ENCODE peak calls at places on chromosomes 5 and 9, in ten cellular contexts. C, P, D, I, H, L, J, S, A and G are unnamed samples.
A peak's percentile ranks its signal among the peaks of the same experiment; 100 is the strongest.

GRCh38 chr5:104706570-104706969 is 1144.0 kb upstream of the NUDT12 start:
- DNase-seq in C (no peak), P (no peak), D (no peak), I (no peak), H (no peak), L (no peak), J (no peak), S (no peak), A (no peak), G (no peak)

GRCh38 chr5:94181940-94182339 is 436.5 kb downstream of the KIAA0825 start:
- DNase-seq in C (no peak), P (peak; percentile 47), D (no peak), I (no peak), H (no peak), L (peak; percentile 35), J (no peak), S (no peak), A (no peak), G (peak; percentile 7)

GRCh38 chr5:36125868-36126267 is 25.8 kb downstream of the LMBRD2 start:
- DNase-seq in C (no peak), P (no peak), D (no peak), I (no peak), H (no peak), L (no peak), J (no peak), S (no peak), A (no peak), G (no peak)

GRCh38 chr9:124551472-124552339 is 44.5 kb upstream of the NR5A1 start:
- DNase-seq in C (no peak), P (peak; percentile 73), D (peak; percentile 77), I (peak; percentile 67), H (no peak), L (peak; percentile 72), J (no peak), S (peak; percentile 30), A (peak; percentile 78), G (peak; percentile 58)

GRCh38 chr5:134833340-134834032 is 12.3 kb upstream of the C5orf24 start:
- DNase-seq in C (no peak), P (no peak), D (peak; percentile 65), I (no peak), H (no peak), L (no peak), J (no peak), S (no peak), A (no peak), G (no peak)

GRCh38 chr5:57346336-57346735 is 136.3 kb downstream of the ACTBL2 start:
- DNase-seq in C (no peak), P (no peak), D (no peak), I (no peak), H (no peak), L (no peak), J (no peak), S (no peak), A (no peak), G (peak; percentile 38)

GRCh38 chr5:120463991-120464626 is at the start of gene PRR16:
- DNase-seq in C (peak; percentile 64), P (peak; percentile 65), D (peak; percentile 70), I (peak; percentile 72), H (no peak), L (peak; percentile 85), J (peak; percentile 46), S (peak; percentile 35), A (no peak), G (peak; percentile 63)

GRCh38 chr5:158056426-158056825 is 197.5 kb upstream of the CLINT1 start:
- DNase-seq in C (no peak), P (no peak), D (no peak), I (no peak), H (peak; percentile 17), L (no peak), J (no peak), S (no peak), A (no peak), G (peak; percentile 52)

GRCh38 chr5:127343313-127343712 is 52.7 kb downstream of the MEGF10 start:
- DNase-seq in C (no peak), P (no peak), D (no peak), I (no peak), H (no peak), L (no peak), J (no peak), S (no peak), A (no peak), G (no peak)

GRCh38 chr9:36665921-36666429 is 93.3 kb downstream of the MELK start:
- DNase-seq in C (no peak), P (no peak), D (peak; percentile 17), I (no peak), H (no peak), L (no peak), J (no peak), S (no peak), A (no peak), G (no peak)

GRCh38 chr5:163410505-163410904 is 26.9 kb upstream of the CCNG1 start:
- DNase-seq in C (no peak), P (no peak), D (no peak), I (no peak), H (no peak), L (no peak), J (no peak), S (no peak), A (no peak), G (no peak)

GRCh38 chr9:18480649-18481048 is 6.7 kb downstream of the ADAMTSL1 start:
- DNase-seq in C (no peak), P (no peak), D (peak; percentile 74), I (no peak), H (no peak), L (no peak), J (no peak), S (no peak), A (no peak), G (peak; percentile 96)

GRCh38 chr5:56641635-56642255 is 173.6 kb upstream of the MAP3K1 start:
- DNase-seq in C (no peak), P (no peak), D (no peak), I (no peak), H (no peak), L (no peak), J (no peak), S (no peak), A (no peak), G (no peak)

GRCh38 chr9:5388026-5388806 is 48.5 kb upstream of the RLN1 start:
- DNase-seq in C (no peak), P (no peak), D (peak; percentile 38), I (no peak), H (no peak), L (no peak), J (no peak), S (no peak), A (no peak), G (peak; percentile 37)

DNA sequence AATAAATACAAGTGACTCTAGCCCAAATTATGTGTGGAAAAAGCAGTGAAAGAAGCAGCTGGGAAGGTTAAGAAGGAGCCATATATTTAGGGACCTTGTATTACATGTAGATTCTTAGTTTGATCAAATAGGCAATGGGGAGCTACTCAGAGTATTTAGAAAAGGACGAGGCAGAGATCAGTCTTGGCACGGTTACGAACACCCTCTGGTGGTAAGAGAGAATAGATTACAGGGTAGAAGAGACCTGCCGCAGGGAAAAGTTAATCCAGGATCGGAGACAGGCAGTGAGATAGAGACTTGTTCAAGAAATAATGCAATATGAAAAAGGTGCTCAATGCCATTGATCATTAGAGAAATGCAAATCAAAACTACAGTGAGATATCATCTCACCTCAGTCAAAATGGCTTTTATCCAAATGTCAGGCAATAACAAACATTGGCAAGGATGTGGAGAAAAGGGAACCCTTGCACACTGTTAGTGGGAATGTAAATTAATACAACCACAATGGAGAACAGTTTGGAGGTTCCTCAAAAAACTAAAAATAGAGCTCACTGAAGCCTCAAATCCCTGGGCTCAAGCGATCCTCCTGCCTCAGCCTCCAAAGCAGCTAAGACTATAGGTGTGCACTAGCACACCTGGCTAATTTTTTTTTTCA is 12.0 kb downstream of the INIP start:
- DNase-seq in C (no peak), P (peak; percentile 83), D (peak; percentile 65), I (no peak), H (peak; percentile 23), L (peak; percentile 71), J (no peak), S (peak; percentile 19), A (no peak), G (peak; percentile 53)
- TF ChIP-seq CTCF in C (peak; percentile 26), P (peak; percentile 68), D (peak; percentile 61), I (peak; percentile 42), H (peak; percentile 53), L (peak; percentile 58), J (peak; percentile 19), S (peak; percentile 45), A (no peak), G (peak; percentile 36)

GRCh38 chr5:177494356-177495195 is 2.8 kb downstream of the PDLIM7 start:
- DNase-seq in C (peak; percentile 91), P (peak; percentile 44), D (peak; percentile 96), I (peak; percentile 74), H (peak; percentile 36), L (peak; percentile 84), J (peak; percentile 78), S (peak; percentile 66), A (peak; percentile 86), G (peak; percentile 93)
- H3K4me3 ChIP-seq in C (peak overlapping the region; percentile 97), P (no peak overlapping the region), D (peak overlapping the region; percentile 65), I (peak overlapping the region; percentile 75), H (peak overlapping the region; percentile 29), L (no peak overlapping the region), J (peak overlapping the region; percentile 83), S (peak overlapping the region; percentile 77), A (peak overlapping the region; percentile 55), G (peak overlapping the region; percentile 77)

DNA sequence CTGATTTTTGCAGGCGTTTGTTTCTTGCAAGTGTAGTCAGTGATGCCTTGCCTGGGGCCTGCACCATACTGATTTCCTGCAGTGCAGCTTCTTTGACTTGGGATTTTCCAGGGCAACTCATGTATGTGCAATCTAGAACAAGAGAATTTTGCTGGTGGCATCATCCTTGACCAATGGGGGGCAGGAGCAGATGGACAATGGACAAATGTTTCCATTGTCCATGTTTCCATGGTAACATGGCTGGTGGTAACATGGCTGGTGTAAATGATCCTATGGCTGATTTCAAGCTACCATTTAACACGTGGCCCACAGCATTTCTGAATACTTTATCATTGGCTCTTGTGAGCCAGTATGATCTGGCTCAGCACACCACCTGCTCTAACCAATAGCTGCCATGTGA is 130.1 kb upstream of the OSMR start:
- DNase-seq in C (no peak), P (no peak), D (peak; percentile 30), I (no peak), H (no peak), L (no peak), J (no peak), S (no peak), A (no peak), G (peak; percentile 21)
- TF ChIP-seq CTCF in C (no peak), P (no peak), D (no peak), I (no peak), H (no peak), L (no peak), J (no peak), S (no peak), A (no peak), G (no peak)

DNA sequence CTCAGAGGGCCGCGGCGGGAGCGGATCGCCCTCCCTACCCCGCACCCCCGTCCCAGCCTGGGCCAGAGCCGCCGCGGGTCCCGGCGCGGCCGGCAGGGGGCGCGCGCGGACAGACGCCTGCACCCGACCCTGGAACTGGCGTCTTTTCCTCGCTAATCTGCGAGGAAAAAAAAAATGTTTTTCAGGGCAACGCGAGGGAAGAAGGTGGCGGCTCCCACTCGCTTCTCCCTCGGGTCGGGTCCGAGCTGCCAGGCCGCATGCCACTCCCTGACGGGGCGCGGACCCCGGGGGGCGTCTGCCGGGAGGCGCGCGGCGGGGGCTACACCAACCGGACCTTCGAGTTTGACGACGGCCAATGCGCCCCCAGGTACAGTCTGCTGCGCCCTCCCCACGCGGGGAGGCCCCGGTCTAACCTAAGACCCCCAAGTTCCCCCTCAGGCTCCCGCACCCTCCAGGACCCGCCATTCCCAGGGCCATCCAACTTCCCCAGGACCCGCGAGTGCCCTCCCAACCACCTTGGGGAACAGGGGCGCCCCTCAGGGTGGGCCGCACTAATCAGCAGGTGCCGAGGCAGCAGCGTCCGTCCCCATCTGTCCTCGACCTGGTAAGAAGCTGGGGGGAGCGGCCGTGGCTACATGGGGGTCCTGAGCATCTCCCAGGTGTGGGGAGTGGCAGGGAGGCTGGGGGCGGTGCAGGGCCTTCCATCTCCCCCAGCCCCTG is at the start of gene KCNT1:
- DNase-seq in C (no peak), P (peak; percentile 74), D (peak; percentile 27), I (peak; percentile 73), H (peak; percentile 4), L (peak; percentile 77), J (no peak), S (peak; percentile 16), A (no peak), G (peak; percentile 17)
- H3K4me3 ChIP-seq in C (no peak within 1 kb of the TSS), P (peak within 1 kb of the TSS; percentile 35), D (no peak within 1 kb of the TSS), I (no peak within 1 kb of the TSS), H (no peak within 1 kb of the TSS), L (no peak within 1 kb of the TSS), J (peak within 1 kb of the TSS; percentile 24), S (peak within 1 kb of the TSS; percentile 27), A (no peak within 1 kb of the TSS), G (no peak within 1 kb of the TSS)